ENCODE peak calls at places on chromosome 14, in six cellular contexts. One of them, this sample, is unnamed. For H3K27me3 and H3K36me3, the result is how much of the 10 kb centered on the place peaks cover.

GRCh38 chr14:23925523-23926075 is 28.0 kb upstream of the DHRS4 start:
- DNase-seq in effector memory CD4-positive, alpha-beta T cell: no peak
- DNase-seq in stomach: no peak
- DNase-seq in lower lobe of right lung: no peak
- DNase-seq in BJ: no peak
- DNase-seq in neuronal stem cell: no peak
- DNase-seq in this sample: no peak

GRCh38 chr14:49892301-49892635 is 614 bp upstream of the ARF6 start:
- DNase-seq in BJ: peak
- DNase-seq in effector memory CD4-positive, alpha-beta T cell: peak
- DNase-seq in neuronal stem cell: peak
- DNase-seq in stomach: peak
- DNase-seq in lower lobe of right lung: no peak
- DNase-seq in this sample: no peak

GRCh38 chr14:103273847-103274615 is 60.0 kb upstream of the EIF5 start:
- DNase-seq in neuronal stem cell: no peak
- DNase-seq in effector memory CD4-positive, alpha-beta T cell: no peak
- DNase-seq in lower lobe of right lung: no peak
- DNase-seq in stomach: no peak
- DNase-seq in BJ: no peak
- DNase-seq in this sample: peak

GRCh38 chr14:105389534-105389933 is 8.8 kb upstream of the TEX22 start:
- DNase-seq in stomach: no peak
- DNase-seq in lower lobe of right lung: no peak
- DNase-seq in effector memory CD4-positive, alpha-beta T cell: no peak
- DNase-seq in BJ: no peak
- DNase-seq in neuronal stem cell: no peak
- DNase-seq in this sample: no peak

GRCh38 chr14:59028476-59029202 is 159.8 kb upstream of the DAAM1 start:
- DNase-seq in stomach: peak
- DNase-seq in BJ: peak
- DNase-seq in lower lobe of right lung: peak
- DNase-seq in neuronal stem cell: peak
- DNase-seq in effector memory CD4-positive, alpha-beta T cell: no peak
- DNase-seq in this sample: peak

GRCh38 chr14:96764012-96764411 is 33.2 kb upstream of the VRK1 start:
- DNase-seq in effector memory CD4-positive, alpha-beta T cell: no peak
- DNase-seq in lower lobe of right lung: no peak
- DNase-seq in neuronal stem cell: no peak
- DNase-seq in BJ: no peak
- DNase-seq in stomach: no peak
- DNase-seq in this sample: no peak

GRCh38 chr14:24291446-24292117 is 8.0 kb downstream of the DHRS1 start:
- DNase-seq in stomach: no peak
- DNase-seq in effector memory CD4-positive, alpha-beta T cell: no peak
- DNase-seq in lower lobe of right lung: no peak
- DNase-seq in neuronal stem cell: no peak
- DNase-seq in BJ: no peak
- DNase-seq in this sample: no peak

GRCh38 chr14:50865677-50866076 is 6.2 kb upstream of the ABHD12B start:
- DNase-seq in BJ: no peak
- DNase-seq in lower lobe of right lung: no peak
- DNase-seq in neuronal stem cell: no peak
- DNase-seq in effector memory CD4-positive, alpha-beta T cell: no peak
- DNase-seq in stomach: no peak
- DNase-seq in this sample: no peak

GRCh38 chr14:75025082-75025481 is 22.4 kb downstream of the EIF2B2 start:
- DNase-seq in lower lobe of right lung: no peak
- DNase-seq in effector memory CD4-positive, alpha-beta T cell: no peak
- DNase-seq in neuronal stem cell: no peak
- DNase-seq in BJ: no peak
- DNase-seq in stomach: no peak
- DNase-seq in this sample: no peak

GRCh38 chr14:104715416-104715815 is 8.6 kb upstream of the ADSS1 start:
- DNase-seq in lower lobe of right lung: no peak
- DNase-seq in BJ: no peak
- DNase-seq in neuronal stem cell: no peak
- DNase-seq in stomach: no peak
- DNase-seq in effector memory CD4-positive, alpha-beta T cell: no peak
- DNase-seq in this sample: peak

GRCh38 chr14:83757896-83758295 is 1772.0 kb upstream of the FLRT2 start:
- DNase-seq in lower lobe of right lung: no peak
- DNase-seq in stomach: no peak
- DNase-seq in BJ: peak
- DNase-seq in effector memory CD4-positive, alpha-beta T cell: no peak
- DNase-seq in neuronal stem cell: no peak
- DNase-seq in this sample: no peak

GRCh38 chr14:51079085-51079484 is 15.8 kb downstream of the TRIM9 start:
- DNase-seq in neuronal stem cell: no peak
- DNase-seq in BJ: no peak
- DNase-seq in effector memory CD4-positive, alpha-beta T cell: no peak
- DNase-seq in stomach: no peak
- DNase-seq in lower lobe of right lung: no peak
- DNase-seq in this sample: no peak

GRCh38 chr14:85731198-85731597 is 201.3 kb downstream of the FLRT2 start:
- DNase-seq in lower lobe of right lung: no peak
- DNase-seq in stomach: no peak
- DNase-seq in neuronal stem cell: no peak
- DNase-seq in BJ: peak
- DNase-seq in effector memory CD4-positive, alpha-beta T cell: no peak
- DNase-seq in this sample: no peak

GRCh38 chr14:66330916-66331315 is 155.3 kb upstream of the CCDC196 start:
- DNase-seq in neuronal stem cell: no peak
- DNase-seq in effector memory CD4-positive, alpha-beta T cell: no peak
- DNase-seq in stomach: no peak
- DNase-seq in BJ: no peak
- DNase-seq in lower lobe of right lung: no peak
- DNase-seq in this sample: no peak

GRCh38 chr14:33465952-33466700 is 484.7 kb downstream of the EGLN3 start:
- DNase-seq in stomach: no peak
- DNase-seq in BJ: no peak
- DNase-seq in lower lobe of right lung: no peak
- DNase-seq in neuronal stem cell: no peak
- DNase-seq in effector memory CD4-positive, alpha-beta T cell: no peak
- DNase-seq in this sample: no peak

GRCh38 chr14:73462815-73463214 is 4.5 kb upstream of the NUMB start:
- DNase-seq in lower lobe of right lung: no peak
- DNase-seq in BJ: no peak
- DNase-seq in effector memory CD4-positive, alpha-beta T cell: no peak
- DNase-seq in stomach: no peak
- DNase-seq in neuronal stem cell: no peak
- DNase-seq in this sample: no peak
- H3K4me3 ChIP-seq in lower lobe of right lung: peak
- H3K4me3 ChIP-seq in BJ: no peak
- H3K4me3 ChIP-seq in effector memory CD4-positive, alpha-beta T cell: no peak
- H3K4me3 ChIP-seq in stomach: peak
- H3K4me3 ChIP-seq in neuronal stem cell: no peak
- H3K4me3 ChIP-seq in this sample: no peak

GRCh38 chr14:56816575-56817391 is 6.5 kb upstream of the OTX2 start:
- DNase-seq in stomach: no peak
- DNase-seq in BJ: no peak
- DNase-seq in effector memory CD4-positive, alpha-beta T cell: no peak
- DNase-seq in lower lobe of right lung: no peak
- DNase-seq in neuronal stem cell: no peak
- DNase-seq in this sample: peak

GRCh38 chr14:56826214-56826613 is 15.9 kb upstream of the OTX2 start:
- DNase-seq in neuronal stem cell: no peak
- DNase-seq in effector memory CD4-positive, alpha-beta T cell: no peak
- DNase-seq in BJ: no peak
- DNase-seq in lower lobe of right lung: no peak
- DNase-seq in stomach: no peak
- DNase-seq in this sample: no peak

GRCh38 chr14:56817396-56817921 is 7.2 kb upstream of the OTX2 start:
- DNase-seq in stomach: no peak
- DNase-seq in neuronal stem cell: no peak
- DNase-seq in lower lobe of right lung: no peak
- DNase-seq in effector memory CD4-positive, alpha-beta T cell: no peak
- DNase-seq in BJ: no peak
- DNase-seq in this sample: no peak

GRCh38 chr14:56821807-56822615 is 11.7 kb upstream of the OTX2 start:
- DNase-seq in lower lobe of right lung: no peak
- DNase-seq in stomach: no peak
- DNase-seq in neuronal stem cell: no peak
- DNase-seq in effector memory CD4-positive, alpha-beta T cell: no peak
- DNase-seq in BJ: no peak
- DNase-seq in this sample: no peak

DNA sequence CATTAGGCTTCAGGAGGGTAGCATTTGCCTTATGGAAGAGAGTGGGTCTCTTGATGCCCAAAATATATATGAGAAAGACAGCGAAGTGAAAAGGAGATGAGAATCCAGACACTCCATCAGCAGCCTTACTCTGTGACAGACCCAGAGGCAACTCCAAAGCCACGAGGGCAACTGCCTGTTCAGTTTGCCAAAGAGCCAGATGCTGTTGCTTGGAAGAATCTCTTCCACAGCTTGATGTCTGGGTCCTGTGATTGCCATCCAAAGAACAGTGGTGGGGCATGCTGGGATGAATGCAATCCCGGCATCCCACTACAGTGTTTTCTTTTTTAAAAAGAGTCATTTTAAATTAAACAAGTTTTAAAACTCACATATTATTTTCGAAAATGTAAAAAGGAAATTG is 10.9 kb upstream of the OTX2 start:
- DNase-seq in stomach: no peak
- DNase-seq in BJ: no peak
- DNase-seq in lower lobe of right lung: no peak
- DNase-seq in neuronal stem cell: no peak
- DNase-seq in effector memory CD4-positive, alpha-beta T cell: no peak
- DNase-seq in this sample: peak
- H3K27me3 ChIP-seq in stomach: under half
- H3K27me3 ChIP-seq in BJ: under half
- H3K27me3 ChIP-seq in lower lobe of right lung: under half
- H3K27me3 ChIP-seq in neuronal stem cell: under half
- H3K27me3 ChIP-seq in effector memory CD4-positive, alpha-beta T cell: under half
- H3K27me3 ChIP-seq in this sample: under half

GRCh38 chr14:21405097-21405496 is 21.3 kb upstream of the SUPT16H start:
- DNase-seq in BJ: no peak
- DNase-seq in lower lobe of right lung: no peak
- DNase-seq in effector memory CD4-positive, alpha-beta T cell: no peak
- DNase-seq in neuronal stem cell: no peak
- DNase-seq in stomach: no peak
- DNase-seq in this sample: no peak
- H3K36me3 ChIP-seq in BJ: under half
- H3K36me3 ChIP-seq in lower lobe of right lung: half or more
- H3K36me3 ChIP-seq in effector memory CD4-positive, alpha-beta T cell: half or more
- H3K36me3 ChIP-seq in neuronal stem cell: half or more
- H3K36me3 ChIP-seq in stomach: half or more
- H3K36me3 ChIP-seq in this sample: half or more

GRCh38 chr14:21309956-21310355 is 30.1 kb downstream of the RPGRIP1 start:
- DNase-seq in neuronal stem cell: no peak
- DNase-seq in effector memory CD4-positive, alpha-beta T cell: no peak
- DNase-seq in lower lobe of right lung: no peak
- DNase-seq in BJ: no peak
- DNase-seq in stomach: no peak
- DNase-seq in this sample: no peak

GRCh38 chr14:21307641-21308040 is 27.8 kb downstream of the RPGRIP1 start:
- DNase-seq in neuronal stem cell: no peak
- DNase-seq in effector memory CD4-positive, alpha-beta T cell: no peak
- DNase-seq in stomach: no peak
- DNase-seq in BJ: no peak
- DNase-seq in lower lobe of right lung: no peak
- DNase-seq in this sample: no peak

GRCh38 chr14:21308479-21309237 is 28.8 kb downstream of the RPGRIP1 start:
- DNase-seq in neuronal stem cell: peak
- DNase-seq in BJ: peak
- DNase-seq in stomach: peak
- DNase-seq in lower lobe of right lung: peak
- DNase-seq in effector memory CD4-positive, alpha-beta T cell: peak
- DNase-seq in this sample: peak

GRCh38 chr14:21308132-21308478 is 28.2 kb downstream of the RPGRIP1 start:
- DNase-seq in BJ: no peak
- DNase-seq in effector memory CD4-positive, alpha-beta T cell: no peak
- DNase-seq in lower lobe of right lung: no peak
- DNase-seq in neuronal stem cell: no peak
- DNase-seq in stomach: no peak
- DNase-seq in this sample: no peak

GRCh38 chr14:21309238-21309636 is 29.4 kb downstream of the RPGRIP1 start:
- DNase-seq in lower lobe of right lung: no peak
- DNase-seq in effector memory CD4-positive, alpha-beta T cell: no peak
- DNase-seq in stomach: no peak
- DNase-seq in BJ: no peak
- DNase-seq in neuronal stem cell: no peak
- DNase-seq in this sample: no peak
- H3K4me3 ChIP-seq in lower lobe of right lung: peak
- H3K4me3 ChIP-seq in effector memory CD4-positive, alpha-beta T cell: peak
- H3K4me3 ChIP-seq in stomach: peak
- H3K4me3 ChIP-seq in BJ: no peak
- H3K4me3 ChIP-seq in neuronal stem cell: no peak
- H3K4me3 ChIP-seq in this sample: no peak

DNA sequence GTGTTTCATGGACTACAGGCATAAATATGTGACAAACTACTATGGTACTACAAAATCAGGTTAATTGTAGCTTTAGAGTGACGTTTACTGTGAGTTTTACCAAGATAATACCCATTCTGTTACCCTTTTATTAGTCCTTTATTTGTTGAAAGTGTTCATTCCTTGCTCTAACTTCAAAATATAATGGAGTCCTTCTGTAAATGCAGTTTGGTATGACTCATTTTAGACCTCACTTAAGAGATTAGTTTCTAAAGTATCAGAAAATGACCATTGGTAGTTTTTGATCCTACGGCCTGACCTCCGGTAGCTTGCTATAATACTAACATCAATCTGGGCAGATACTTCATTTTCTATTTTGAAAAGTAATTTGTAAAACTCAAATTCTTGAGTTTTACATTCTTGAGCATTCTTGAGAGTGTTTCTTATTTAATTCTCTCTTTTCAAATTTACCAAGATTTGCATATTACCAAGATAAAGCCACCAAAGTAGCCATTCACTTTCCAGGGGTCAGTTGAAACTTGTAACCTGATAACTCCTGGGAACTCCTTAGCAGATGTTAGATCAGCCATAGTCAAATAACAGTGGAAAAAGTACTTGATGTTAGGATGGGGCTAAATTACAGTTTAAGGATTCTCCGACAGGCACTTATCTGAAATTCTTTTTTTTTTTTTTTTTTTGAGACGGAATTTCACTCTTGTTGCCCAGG is 4.2 kb downstream of the HSPA2 start:
- DNase-seq in BJ: no peak
- DNase-seq in stomach: no peak
- DNase-seq in neuronal stem cell: no peak
- DNase-seq in effector memory CD4-positive, alpha-beta T cell: no peak
- DNase-seq in lower lobe of right lung: no peak
- DNase-seq in this sample: peak
- H3K27me3 ChIP-seq in BJ: under half
- H3K27me3 ChIP-seq in stomach: under half
- H3K27me3 ChIP-seq in neuronal stem cell: under half
- H3K27me3 ChIP-seq in effector memory CD4-positive, alpha-beta T cell: under half
- H3K27me3 ChIP-seq in lower lobe of right lung: under half
- H3K27me3 ChIP-seq in this sample: under half

DNA sequence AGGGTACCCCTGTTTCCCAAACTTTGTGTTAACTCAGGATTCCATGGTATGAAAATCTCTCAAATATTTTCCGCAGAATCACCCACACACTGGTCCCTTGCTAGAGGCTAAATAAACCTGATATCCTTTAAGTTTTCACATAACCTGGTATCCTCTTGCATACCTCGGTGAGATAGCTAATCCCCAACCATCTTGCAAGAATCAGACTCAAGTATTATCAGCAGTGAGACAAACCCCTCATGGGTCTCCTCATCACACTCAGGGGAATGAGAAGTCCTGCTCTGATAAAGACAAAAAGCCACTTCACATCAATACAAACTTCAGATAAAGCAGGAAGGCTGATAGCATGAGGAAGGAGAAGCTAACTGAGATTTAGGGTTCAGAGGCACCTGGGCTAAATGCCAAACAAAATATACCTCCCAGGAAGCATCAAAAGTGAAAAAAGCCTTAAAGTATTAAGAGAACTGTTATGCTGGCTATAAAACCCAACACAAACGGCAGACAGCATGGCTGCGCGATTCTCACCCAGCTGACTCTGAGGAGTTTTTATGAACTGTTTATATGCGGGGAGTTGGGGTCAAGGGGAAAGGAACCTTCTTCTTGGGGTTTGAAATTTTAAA is 96.5 kb downstream of the FOXN3 start:
- DNase-seq in BJ: no peak
- DNase-seq in neuronal stem cell: no peak
- DNase-seq in effector memory CD4-positive, alpha-beta T cell: no peak
- DNase-seq in lower lobe of right lung: no peak
- DNase-seq in stomach: no peak
- DNase-seq in this sample: no peak
- H3K36me3 ChIP-seq in BJ: under half
- H3K36me3 ChIP-seq in neuronal stem cell: under half
- H3K36me3 ChIP-seq in effector memory CD4-positive, alpha-beta T cell: under half
- H3K36me3 ChIP-seq in lower lobe of right lung: under half
- H3K36me3 ChIP-seq in stomach: under half
- H3K36me3 ChIP-seq in this sample: under half

This sample was measured in H7.